ENCODE peak calls at places on chromosomes 4 and X, in four cellular contexts. W is lower lobe of right lung, X is fibroblast of lung, J is gastrocnemius medialis. L is an unnamed sample.

GRCh38 chr4:6492027-6492590 is 19.7 kb upstream of the PPP2R2C start:
- DNase-seq in W (no peak), J (no peak), X (no peak), L (no peak)

GRCh38 chrX:119984652-119985051 is 41.1 kb upstream of the NKAP start:
- DNase-seq in J (no peak), X (no peak), W (no peak), L (no peak)

GRCh38 chr4:169031392-169031791 is 21.3 kb upstream of the CBR4 start:
- DNase-seq in J (no peak), W (no peak), X (no peak), L (no peak)

GRCh38 chr4:168221298-168221697 is 97.3 kb downstream of the DDX60 start:
- DNase-seq in J (no peak), W (no peak), X (peak; percentile 72), L (no peak)

GRCh38 chr4:60637976-60638375 is 562.1 kb upstream of the ADGRL3 start:
- DNase-seq in X (no peak), W (no peak), J (no peak), L (no peak)

GRCh38 chr4:24475756-24476155 is 108.6 kb downstream of the DHX15 start:
- DNase-seq in W (no peak), X (no peak), J (no peak), L (no peak)

GRCh38 chr4:170428929-170429328 is 339.2 kb upstream of the AADAT start:
- DNase-seq in W (no peak), J (no peak), X (no peak), L (no peak)

GRCh38 chr4:89737888-89738287 is 99.1 kb downstream of the SNCA start:
- DNase-seq in J (no peak), X (peak; percentile 67), W (no peak), L (no peak)

GRCh38 chr4:187814737-187815465 is 180.7 kb upstream of the ZFP42 start:
- DNase-seq in X (peak; percentile 4), J (no peak), W (no peak), L (no peak)

GRCh38 chrX:11759172-11759460 is 1.1 kb downstream of the MSL3 start:
- DNase-seq in J (no peak), X (no peak), W (no peak), L (no peak)
- H3K27ac ChIP-seq in J (peak overlapping the region; percentile 92), X (peak overlapping the region; percentile 91), W (peak overlapping the region; percentile 93), L (peak overlapping the region; percentile 93)

GRCh38 chrX:20409991-20410390 is 143.3 kb upstream of the RPS6KA3 start:
- DNase-seq in W (no peak), J (no peak), X (no peak), L (no peak)

GRCh38 chrX:20412871-20413486 is 146.3 kb upstream of the RPS6KA3 start:
- DNase-seq in W (peak; percentile 55), J (peak; percentile 11), X (no peak), L (peak; percentile 66)

GRCh38 chrX:20410540-20410939 is 143.8 kb upstream of the RPS6KA3 start:
- DNase-seq in X (no peak), W (no peak), J (no peak), L (no peak)

GRCh38 chrX:20414781-20415445 is 148.2 kb upstream of the RPS6KA3 start:
- DNase-seq in J (no peak), W (no peak), X (peak; percentile 84), L (no peak)

GRCh38 chrX:20414066-20414465 is 147.4 kb upstream of the RPS6KA3 start:
- DNase-seq in W (no peak), X (peak; percentile 71), J (no peak), L (no peak)
- H3K4me1 ChIP-seq in W (no peaks in the 10 kb centered on the region), X (no peaks in the 10 kb centered on the region), J (no peaks in the 10 kb centered on the region), L (peaks cover 50% of the 10 kb centered on the region)

GRCh38 chr4:86846921-86847320 is 2.3 kb downstream of the SLC10A6 start:
- DNase-seq in X (peak; percentile 40), W (no peak), J (no peak), L (no peak)

GRCh38 chr4:86848136-86848535 is 1.0 kb downstream of the SLC10A6 start:
- DNase-seq in J (no peak), X (peak; percentile 63), W (no peak), L (no peak)

GRCh38 chr4:86845593-86845992 is 3.6 kb downstream of the SLC10A6 start:
- DNase-seq in J (no peak), X (no peak), W (no peak), L (no peak)

GRCh38 chr4:86847576-86847975 is 1.6 kb downstream of the SLC10A6 start:
- DNase-seq in X (no peak), W (no peak), J (no peak), L (no peak)

DNA sequence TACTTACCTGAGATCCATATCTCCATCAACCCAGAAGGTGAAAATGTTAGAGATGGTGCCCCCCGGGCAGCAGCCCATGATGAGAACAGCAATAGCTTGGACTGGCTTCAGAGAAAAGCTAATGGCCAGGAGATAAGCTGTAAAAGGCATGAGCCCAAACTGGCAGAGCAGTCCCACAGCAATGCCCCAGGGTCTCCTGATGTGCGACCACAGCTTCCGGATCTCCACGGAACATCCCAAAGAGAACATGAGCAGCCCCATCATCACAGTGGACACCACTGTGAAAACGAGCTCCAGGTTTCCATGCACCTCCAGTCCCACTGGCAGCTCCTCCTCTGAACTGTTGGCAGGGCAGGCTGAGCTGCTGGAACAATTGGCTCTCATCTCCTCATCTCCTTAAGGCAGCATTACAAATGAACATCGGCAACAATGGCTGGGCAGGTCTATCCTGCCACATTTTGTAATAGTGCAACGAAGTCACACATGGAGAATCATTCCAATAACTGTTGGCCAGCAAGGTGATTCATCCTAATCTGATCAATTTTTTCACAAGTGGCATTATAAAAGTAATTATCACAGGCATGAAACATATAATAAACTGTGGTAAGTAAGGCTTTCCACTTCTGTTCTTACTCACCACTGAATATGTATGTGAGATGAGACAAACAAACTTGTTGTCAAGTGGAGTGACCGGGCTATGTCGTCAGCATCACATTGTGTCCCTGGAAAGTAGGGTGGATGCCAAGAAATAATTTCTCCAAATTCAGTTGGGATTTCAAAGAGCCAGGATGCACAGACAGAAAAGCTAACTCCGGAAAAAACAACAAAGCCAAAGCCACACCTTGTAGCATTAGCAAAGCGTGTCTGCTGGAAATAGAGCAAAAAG is at the start of gene SLC10A6:
- DNase-seq in J (peak; percentile 30), X (no peak), W (no peak), L (no peak)
- H3K27ac ChIP-seq in J (peak within 1 kb of the TSS; percentile 67), X (no peak within 1 kb of the TSS), W (no peak within 1 kb of the TSS), L (no peak within 1 kb of the TSS)

DNA sequence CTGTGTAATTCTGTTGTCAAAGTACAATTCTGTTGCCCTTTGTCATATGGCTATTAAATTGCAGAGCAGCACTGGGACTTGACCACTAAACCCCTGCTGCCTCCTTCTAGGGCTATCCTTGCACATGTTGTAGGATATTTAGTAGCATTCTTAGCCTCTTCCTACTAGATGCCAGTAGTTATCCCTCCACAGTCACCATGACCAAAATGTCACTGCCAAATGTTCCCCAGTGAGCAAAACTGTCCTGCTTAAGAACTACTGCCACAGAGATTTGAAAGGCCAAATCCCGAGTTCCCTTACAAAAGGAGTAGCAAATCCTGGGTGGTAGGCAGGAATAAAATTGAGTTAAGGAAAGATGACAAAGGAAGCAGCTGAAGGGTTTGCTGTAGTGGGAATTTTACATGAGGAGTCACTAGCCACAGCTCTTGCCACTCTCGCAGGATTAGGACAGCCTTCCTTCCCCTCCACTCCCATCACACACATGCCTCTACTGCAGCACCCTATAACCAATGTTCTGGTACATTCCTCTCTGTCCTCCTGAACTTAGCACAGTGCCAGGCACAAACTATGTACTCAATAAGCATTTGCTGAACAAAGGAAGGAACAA is 8.4 kb downstream of the APBB2 start:
- DNase-seq in W (no peak), J (no peak), X (peak; percentile 41), L (no peak)
- H3K4me1 ChIP-seq in W (peaks cover 46% of the 10 kb centered on the region), J (peaks cover 34% of the 10 kb centered on the region), X (peaks cover 21% of the 10 kb centered on the region), L (no peaks in the 10 kb centered on the region)

GRCh38 chr4:101103381-101104142 is 243.8 kb downstream of the PPP3CA start:
- DNase-seq in X (no peak), W (no peak), J (no peak), L (no peak)
- H3K27ac ChIP-seq in X (no peak overlapping the region), W (no peak overlapping the region), J (no peak overlapping the region), L (no peak overlapping the region)

DNA sequence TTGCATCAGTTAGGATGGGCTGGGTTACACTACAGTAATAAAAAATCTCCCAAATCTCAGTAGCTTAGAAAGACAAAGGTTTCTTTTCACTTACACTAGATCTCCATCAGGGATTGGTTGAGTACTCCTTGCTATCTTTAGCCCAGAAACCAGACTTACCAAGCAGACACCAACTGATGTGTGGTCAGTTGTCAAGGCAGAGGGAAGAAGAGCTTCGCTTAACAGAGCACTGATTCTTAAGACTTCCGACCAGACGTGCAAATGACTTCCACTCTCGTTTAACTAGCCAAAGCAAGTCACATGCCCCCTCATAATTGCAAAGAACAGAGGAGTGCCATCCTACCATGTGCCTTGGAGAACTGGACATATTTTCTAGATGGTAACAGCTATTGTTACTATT is 5.7 kb upstream of the ZNF518B start:
- DNase-seq in J (no peak), X (no peak), W (no peak), L (no peak)
- H3K4me1 ChIP-seq in J (no peaks in the 10 kb centered on the region), X (no peaks in the 10 kb centered on the region), W (peaks cover 9% of the 10 kb centered on the region), L (no peaks in the 10 kb centered on the region)